ENCODE peak calls at places on chromosomes 12 and 14, in seven cellular contexts. One of them, this sample, is unnamed. For H3K4me1, the result is how much of the 10 kb centered on the place peaks cover.

GRCh38 chr12:94609917-94610443 is 40.4 kb downstream of the TMCC3 start:
- DNase-seq in neuronal stem cell: no peak
- DNase-seq in GM23338: peak
- DNase-seq in aorta: no peak
- DNase-seq in CD4-positive, CD25-positive, alpha-beta regulatory T cell: no peak
- DNase-seq in PC-3: no peak
- DNase-seq in ascending aorta: no peak
- DNase-seq in this sample: no peak

GRCh38 chr12:93390025-93390424 is 12.3 kb downstream of the NUDT4 start:
- DNase-seq in aorta: no peak
- DNase-seq in neuronal stem cell: no peak
- DNase-seq in ascending aorta: no peak
- DNase-seq in GM23338: no peak
- DNase-seq in CD4-positive, CD25-positive, alpha-beta regulatory T cell: no peak
- DNase-seq in PC-3: no peak
- DNase-seq in this sample: no peak

GRCh38 chr12:110775997-110776396 is 33.3 kb upstream of the PPP1CC start:
- DNase-seq in CD4-positive, CD25-positive, alpha-beta regulatory T cell: no peak
- DNase-seq in PC-3: no peak
- DNase-seq in ascending aorta: no peak
- DNase-seq in GM23338: no peak
- DNase-seq in aorta: no peak
- DNase-seq in neuronal stem cell: no peak
- DNase-seq in this sample: no peak

GRCh38 chr14:56244138-56244789 is 126.1 kb downstream of the PELI2 start:
- DNase-seq in aorta: no peak
- DNase-seq in neuronal stem cell: no peak
- DNase-seq in PC-3: peak
- DNase-seq in GM23338: no peak
- DNase-seq in ascending aorta: no peak
- DNase-seq in CD4-positive, CD25-positive, alpha-beta regulatory T cell: no peak
- DNase-seq in this sample: no peak

GRCh38 chr12:80053048-80053790 is 46.1 kb upstream of the OTOGL start:
- DNase-seq in CD4-positive, CD25-positive, alpha-beta regulatory T cell: no peak
- DNase-seq in GM23338: no peak
- DNase-seq in PC-3: peak
- DNase-seq in neuronal stem cell: no peak
- DNase-seq in aorta: peak
- DNase-seq in ascending aorta: peak
- DNase-seq in this sample: no peak

GRCh38 chr14:60642790-60643397 is 6.4 kb downstream of the SIX1 start:
- DNase-seq in CD4-positive, CD25-positive, alpha-beta regulatory T cell: no peak
- DNase-seq in ascending aorta: no peak
- DNase-seq in PC-3: no peak
- DNase-seq in GM23338: peak
- DNase-seq in neuronal stem cell: peak
- DNase-seq in aorta: no peak
- DNase-seq in this sample: no peak

GRCh38 chr14:49134940-49135339 is 451.2 kb downstream of the RPS29 start:
- DNase-seq in neuronal stem cell: no peak
- DNase-seq in PC-3: peak
- DNase-seq in aorta: no peak
- DNase-seq in ascending aorta: no peak
- DNase-seq in GM23338: peak
- DNase-seq in CD4-positive, CD25-positive, alpha-beta regulatory T cell: no peak
- DNase-seq in this sample: no peak

GRCh38 chr14:65072937-65073336 is 29.4 kb downstream of the MAX start:
- DNase-seq in aorta: no peak
- DNase-seq in ascending aorta: no peak
- DNase-seq in PC-3: no peak
- DNase-seq in GM23338: no peak
- DNase-seq in neuronal stem cell: no peak
- DNase-seq in CD4-positive, CD25-positive, alpha-beta regulatory T cell: no peak
- DNase-seq in this sample: no peak

GRCh38 chr14:75539165-75539561 is 16.9 kb downstream of the BATF start:
- DNase-seq in neuronal stem cell: no peak
- DNase-seq in aorta: no peak
- DNase-seq in CD4-positive, CD25-positive, alpha-beta regulatory T cell: no peak
- DNase-seq in PC-3: no peak
- DNase-seq in ascending aorta: no peak
- DNase-seq in GM23338: no peak
- DNase-seq in this sample: no peak

GRCh38 chr12:91722072-91722471 is 423.6 kb downstream of the BTG1 start:
- DNase-seq in ascending aorta: no peak
- DNase-seq in CD4-positive, CD25-positive, alpha-beta regulatory T cell: peak
- DNase-seq in aorta: no peak
- DNase-seq in neuronal stem cell: no peak
- DNase-seq in PC-3: peak
- DNase-seq in GM23338: no peak
- DNase-seq in this sample: no peak

GRCh38 chr12:53115891-53116675 is 12.8 kb downstream of the SOAT2 start:
- DNase-seq in GM23338: no peak
- DNase-seq in PC-3: no peak
- DNase-seq in ascending aorta: no peak
- DNase-seq in neuronal stem cell: no peak
- DNase-seq in CD4-positive, CD25-positive, alpha-beta regulatory T cell: no peak
- DNase-seq in aorta: no peak
- DNase-seq in this sample: no peak

GRCh38 chr12:10027311-10028099 is 3.0 kb upstream of the CLEC9A start:
- DNase-seq in GM23338: no peak
- DNase-seq in aorta: no peak
- DNase-seq in ascending aorta: no peak
- DNase-seq in CD4-positive, CD25-positive, alpha-beta regulatory T cell: no peak
- DNase-seq in PC-3: peak
- DNase-seq in neuronal stem cell: no peak
- DNase-seq in this sample: no peak

GRCh38 chr12:10031771-10032175 is 1.3 kb downstream of the CLEC9A start:
- DNase-seq in ascending aorta: no peak
- DNase-seq in PC-3: peak
- DNase-seq in CD4-positive, CD25-positive, alpha-beta regulatory T cell: no peak
- DNase-seq in aorta: no peak
- DNase-seq in GM23338: peak
- DNase-seq in neuronal stem cell: no peak
- DNase-seq in this sample: no peak

GRCh38 chr12:10033783-10034381 is 3.4 kb downstream of the CLEC9A start:
- DNase-seq in ascending aorta: no peak
- DNase-seq in GM23338: peak
- DNase-seq in neuronal stem cell: no peak
- DNase-seq in PC-3: peak
- DNase-seq in aorta: no peak
- DNase-seq in CD4-positive, CD25-positive, alpha-beta regulatory T cell: peak
- DNase-seq in this sample: no peak

GRCh38 chr12:10030446-10030845 is at the start of gene CLEC9A:
- DNase-seq in GM23338: no peak
- DNase-seq in ascending aorta: no peak
- DNase-seq in CD4-positive, CD25-positive, alpha-beta regulatory T cell: no peak
- DNase-seq in aorta: no peak
- DNase-seq in neuronal stem cell: no peak
- DNase-seq in PC-3: no peak
- DNase-seq in this sample: no peak

GRCh38 chr12:10031318-10031717 is 836 bp downstream of the CLEC9A start:
- DNase-seq in ascending aorta: no peak
- DNase-seq in PC-3: no peak
- DNase-seq in GM23338: peak
- DNase-seq in neuronal stem cell: no peak
- DNase-seq in aorta: no peak
- DNase-seq in CD4-positive, CD25-positive, alpha-beta regulatory T cell: no peak
- DNase-seq in this sample: no peak
- H3K4me1 ChIP-seq in ascending aorta: under half
- H3K4me1 ChIP-seq in PC-3: under half
- H3K4me1 ChIP-seq in GM23338: under half
- H3K4me1 ChIP-seq in neuronal stem cell: under half
- H3K4me1 ChIP-seq in aorta: under half
- H3K4me1 ChIP-seq in CD4-positive, CD25-positive, alpha-beta regulatory T cell: under half
- H3K4me1 ChIP-seq in this sample: under half

GRCh38 chr12:56682323-56682722 is 5.8 kb downstream of the PTGES3 start:
- DNase-seq in CD4-positive, CD25-positive, alpha-beta regulatory T cell: no peak
- DNase-seq in PC-3: no peak
- DNase-seq in aorta: peak
- DNase-seq in neuronal stem cell: no peak
- DNase-seq in GM23338: no peak
- DNase-seq in ascending aorta: no peak
- DNase-seq in this sample: peak
- H3K4me1 ChIP-seq in CD4-positive, CD25-positive, alpha-beta regulatory T cell: half or more
- H3K4me1 ChIP-seq in PC-3: under half
- H3K4me1 ChIP-seq in aorta: under half
- H3K4me1 ChIP-seq in neuronal stem cell: under half
- H3K4me1 ChIP-seq in GM23338: under half
- H3K4me1 ChIP-seq in ascending aorta: under half
- H3K4me1 ChIP-seq in this sample: under half

GRCh38 chr14:69675246-69675583 is 63.8 kb downstream of the SUSD6 start:
- DNase-seq in CD4-positive, CD25-positive, alpha-beta regulatory T cell: no peak
- DNase-seq in GM23338: no peak
- DNase-seq in PC-3: no peak
- DNase-seq in ascending aorta: no peak
- DNase-seq in neuronal stem cell: no peak
- DNase-seq in aorta: no peak
- DNase-seq in this sample: no peak
- H3K4me1 ChIP-seq in CD4-positive, CD25-positive, alpha-beta regulatory T cell: half or more
- H3K4me1 ChIP-seq in GM23338: under half
- H3K4me1 ChIP-seq in PC-3: under half
- H3K4me1 ChIP-seq in ascending aorta: half or more
- H3K4me1 ChIP-seq in neuronal stem cell: under half
- H3K4me1 ChIP-seq in aorta: under half
- H3K4me1 ChIP-seq in this sample: under half

GRCh38 chr14:103692871-103693270 is 22.4 kb downstream of the XRCC3 start:
- DNase-seq in aorta: peak
- DNase-seq in neuronal stem cell: no peak
- DNase-seq in CD4-positive, CD25-positive, alpha-beta regulatory T cell: no peak
- DNase-seq in ascending aorta: no peak
- DNase-seq in PC-3: no peak
- DNase-seq in GM23338: no peak
- DNase-seq in this sample: no peak
- H3K4me1 ChIP-seq in aorta: under half
- H3K4me1 ChIP-seq in neuronal stem cell: under half
- H3K4me1 ChIP-seq in CD4-positive, CD25-positive, alpha-beta regulatory T cell: under half
- H3K4me1 ChIP-seq in ascending aorta: under half
- H3K4me1 ChIP-seq in PC-3: under half
- H3K4me1 ChIP-seq in GM23338: under half
- H3K4me1 ChIP-seq in this sample: under half

This sample was measured in HAP-1.